ENCODE peak calls at places on chromosomes 7 and 10, in four cellular contexts. N is pancreas, J is A549, M is heart left ventricle. K is an unnamed sample. For H3K4me1, the result is how much of the 10 kb centered on the place peaks cover.

GRCh38 chr7:25658375-25658774 is 430.1 kb upstream of the NPVF start:
- DNase-seq in J (no peak), N (no peak), M (no peak), K (no peak)

GRCh38 chr10:116708386-116708785 is 34.0 kb downstream of the HSPA12A start:
- DNase-seq in M (no peak), J (no peak), N (no peak), K (no peak)

GRCh38 chr7:90210475-90210874 is 1.1 kb upstream of the STEAP2 start:
- DNase-seq in M (no peak), N (no peak), J (no peak), K (no peak)

GRCh38 chr7:39054731-39055130 is 77.0 kb downstream of the POU6F2 start:
- DNase-seq in J (no peak), M (no peak), N (no peak), K (no peak)

GRCh38 chr10:96448021-96448457 is 65.7 kb downstream of the TLL2 start:
- DNase-seq in J (no peak), M (peak), N (no peak), K (no peak)

GRCh38 chr7:53350241-53350640 is 314.8 kb downstream of the POM121L12 start:
- DNase-seq in J (no peak), M (no peak), N (no peak), K (no peak)

GRCh38 chr10:49568235-49568634 is 29.3 kb upstream of the ERCC6 start:
- DNase-seq in M (no peak), J (no peak), N (no peak), K (no peak)

GRCh38 chr10:55500931-55501559 is 700.0 kb upstream of the PCDH15 start:
- DNase-seq in J (no peak), M (no peak), N (no peak), K (no peak)

GRCh38 chr7:29170781-29171180 is 23.8 kb upstream of the CHN2 start:
- DNase-seq in J (no peak), M (no peak), N (no peak), K (no peak)

GRCh38 chr10:89894051-89894450 is 192.7 kb downstream of the KIF20B start:
- DNase-seq in N (no peak), J (no peak), M (no peak), K (no peak)

GRCh38 chr10:132676193-132676891 is 109.6 kb downstream of the NKX6-2 start:
- DNase-seq in J (no peak), M (no peak), N (peak), K (no peak)

GRCh38 chr10:22615819-22616499 is 98.4 kb downstream of the PIP4K2A start:
- DNase-seq in J (no peak), N (no peak), M (peak), K (no peak)

GRCh38 chr7:51265066-51265907 is 51.3 kb downstream of the COBL start:
- DNase-seq in J (no peak), N (peak), M (no peak), K (no peak)

GRCh38 chr10:4107328-4107851 is 322.4 kb upstream of the KLF6 start:
- DNase-seq in N (no peak), J (no peak), M (no peak), K (no peak)

GRCh38 chr10:85648279-85648754 is 718.3 kb downstream of the GRID1 start:
- DNase-seq in M (no peak), J (no peak), N (no peak), K (no peak)

GRCh38 chr10:130054021-130054420 is 56.6 kb downstream of the C10orf143 start:
- DNase-seq in J (no peak), M (no peak), N (no peak), K (no peak)

GRCh38 chr10:122426834-122427233 is 27.6 kb upstream of the ARMS2 start:
- DNase-seq in M (no peak), J (no peak), N (no peak), K (no peak)

GRCh38 chr7:112207765-112208164 is 1.3 kb downstream of the ZNF277 start:
- DNase-seq in M (no peak), J (no peak), N (no peak), K (no peak)

GRCh38 chr7:50446542-50446960 is 3.6 kb downstream of the FIGNL1 start:
- DNase-seq in N (no peak), J (no peak), M (no peak), K (no peak)

GRCh38 chr10:13816195-13816926 is 229.6 kb downstream of the PRPF18 start:
- DNase-seq in M (peak), J (no peak), N (no peak), K (peak)

GRCh38 chr10:26157734-26158133 is 58.8 kb upstream of the GAD2 start:
- DNase-seq in N (no peak), J (no peak), M (no peak), K (no peak)

GRCh38 chr7:106979551-106980357 is 64.8 kb upstream of the PRKAR2B start:
- DNase-seq in N (no peak), J (no peak), M (no peak), K (no peak)

GRCh38 chr10:131231965-131232541 is 79.5 kb downstream of the TCERG1L start:
- DNase-seq in N (no peak), M (peak), J (no peak), K (no peak)

GRCh38 chr7:91876391-91877133 is 3.9 kb downstream of the MTERF1 start:
- DNase-seq in M (no peak), J (peak), N (no peak), K (no peak)

GRCh38 chr10:124259139-124259825 is 159.4 kb downstream of the OAT start:
- DNase-seq in M (no peak), J (no peak), N (no peak), K (no peak)

GRCh38 chr10:25078659-25079429 is 62.4 kb downstream of the THNSL1 start:
- DNase-seq in M (no peak), J (no peak), N (no peak), K (no peak)

GRCh38 chr7:130432886-130433285 is 7.9 kb downstream of the CEP41 start:
- DNase-seq in J (no peak), N (no peak), M (no peak), K (no peak)

GRCh38 chr10:122176232-122176865 is 94.7 kb upstream of the BTBD16 start:
- DNase-seq in N (no peak), M (no peak), J (no peak), K (no peak)

GRCh38 chr7:4751398-4751947 is 23.9 kb upstream of the AP5Z1 start:
- DNase-seq in J (no peak), N (no peak), M (no peak), K (no peak)

GRCh38 chr7:37117261-37117660 is 331.4 kb downstream of the ELMO1 start:
- DNase-seq in M (no peak), J (no peak), N (no peak), K (no peak)

GRCh38 chr7:81608748-81609382 is 161.0 kb downstream of the HGF start:
- DNase-seq in M (no peak), N (no peak), J (peak), K (no peak)

GRCh38 chr10:88756660-88757059 is 3.2 kb upstream of the LIPN start:
- DNase-seq in M (no peak), N (no peak), J (no peak), K (no peak)

GRCh38 chr7:54956021-54956420 is 62.8 kb upstream of the EGFR start:
- DNase-seq in J (no peak), M (no peak), N (no peak), K (no peak)

DNA sequence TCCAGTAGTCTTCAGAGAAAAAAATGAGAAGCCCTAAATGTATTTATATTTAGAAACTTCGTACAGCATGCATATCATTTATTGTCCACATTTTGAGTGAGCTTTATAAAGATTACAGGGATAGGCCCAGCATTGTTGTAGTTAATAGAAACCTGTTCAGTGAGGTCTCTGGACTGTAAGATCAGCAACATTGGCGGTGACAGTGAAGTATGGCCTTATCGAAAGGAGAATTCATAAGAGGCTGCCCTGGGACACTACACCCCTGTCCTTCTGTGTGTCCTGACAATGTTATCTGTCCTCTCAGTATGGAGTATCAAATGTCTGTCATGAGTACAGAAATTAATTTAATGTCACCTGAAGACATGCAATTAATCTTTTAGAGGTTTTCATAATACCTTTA is 57.2 kb downstream of the SHH start:
- DNase-seq in N (no peak), J (no peak), M (no peak), K (no peak)
- TF ChIP-seq CTCF in N (no peak), J (no peak), M (no peak), K (no peak)

GRCh38 chr10:79243211-79244067 is 103.8 kb upstream of the PPIF start:
- DNase-seq in J (no peak), N (peak), M (peak), K (no peak)
- H3K4me1 ChIP-seq in J (under half), N (under half), M (half or more), K (under half)

GRCh38 chr10:73732931-73733623 is 11.1 kb upstream of the SEC24C start:
- DNase-seq in M (no peak), J (no peak), N (peak), K (no peak)

GRCh38 chr10:73730153-73730906 is 13.8 kb upstream of the SEC24C start:
- DNase-seq in J (peak), N (peak), M (peak), K (peak)

GRCh38 chr10:73734028-73734720 is 10.0 kb upstream of the SEC24C start:
- DNase-seq in J (no peak), M (no peak), N (peak), K (no peak)

GRCh38 chr10:73731588-73732375 is 12.4 kb upstream of the SEC24C start:
- DNase-seq in J (no peak), N (peak), M (no peak), K (no peak)

GRCh38 chr10:73732426-73732825 is 11.7 kb upstream of the SEC24C start:
- DNase-seq in M (no peak), J (no peak), N (peak), K (no peak)
- H3K4me3 ChIP-seq in M (no peak), J (no peak), N (no peak), K (no peak)

GRCh38 chr10:18238875-18239485 is 98.8 kb downstream of the CACNB2 start:
- DNase-seq in M (no peak), N (no peak), J (peak), K (no peak)
- TF ChIP-seq CTCF in M (peak), N (peak), J (peak), K (peak)

GRCh38 chr10:9097206-9097990 is 1042.9 kb downstream of the GATA3 start:
- DNase-seq in N (no peak), J (no peak), M (no peak), K (no peak)

GRCh38 chr10:9102026-9102425 is 1047.5 kb downstream of the GATA3 start:
- DNase-seq in N (no peak), M (no peak), J (no peak), K (no peak)

GRCh38 chr10:9097991-9098306 is 1043.5 kb downstream of the GATA3 start:
- DNase-seq in M (no peak), J (no peak), N (no peak), K (no peak)

DNA sequence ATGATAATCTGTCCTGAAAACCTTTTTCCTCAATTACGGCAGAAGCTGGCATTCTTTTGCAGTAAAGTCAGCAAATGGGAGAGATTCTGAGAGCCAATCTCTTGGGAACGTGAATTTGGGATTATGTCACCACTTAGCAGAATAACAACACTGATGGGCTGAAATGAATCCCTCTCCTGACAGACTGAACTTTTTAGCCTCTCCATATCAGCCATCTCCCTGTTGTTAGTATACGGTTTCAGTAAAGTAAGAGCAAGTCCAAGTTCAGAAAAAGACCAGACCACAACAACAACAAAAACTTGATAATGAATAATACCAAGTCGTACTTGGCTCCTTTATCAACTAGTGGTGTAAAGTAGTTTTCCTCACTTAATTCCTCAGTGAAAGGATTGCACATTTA is 1048.8 kb downstream of the GATA3 start:
- DNase-seq in N (no peak), M (no peak), J (no peak), K (no peak)
- H3K4me1 ChIP-seq in N (under half), M (under half), J (under half), K (under half)

DNA sequence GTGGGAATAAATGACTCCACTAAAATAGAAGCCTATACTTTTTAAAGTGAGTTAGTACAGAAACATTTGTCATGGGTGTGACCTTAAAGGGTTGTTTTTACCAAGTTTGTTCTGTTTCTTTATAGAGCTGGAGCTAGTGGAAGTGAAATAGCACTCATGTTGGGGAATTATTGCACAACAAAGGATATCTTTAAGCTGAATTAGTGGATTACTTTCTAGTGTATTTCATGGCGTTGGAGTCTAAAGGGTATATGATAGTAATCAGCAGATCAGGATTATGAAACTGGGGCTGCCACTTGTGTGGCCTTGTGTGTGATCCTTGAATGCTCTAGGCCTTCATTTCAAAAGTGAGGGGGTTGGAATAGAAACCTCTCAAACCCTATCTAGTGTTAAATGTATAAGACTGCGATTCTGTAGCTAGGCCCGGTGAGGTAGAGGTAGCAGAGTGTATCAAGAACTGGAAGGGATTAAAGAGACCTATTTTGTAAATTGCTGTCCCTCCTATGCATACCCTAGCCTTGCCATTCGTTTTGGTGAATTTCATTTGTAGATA is 123.7 kb downstream of the LYZL1 start:
- DNase-seq in N (no peak), M (no peak), J (no peak), K (no peak)
- H3K4me3 ChIP-seq in N (no peak), M (no peak), J (no peak), K (no peak)

GRCh38 chr7:66807736-66808135 is 67.2 kb downstream of the RABGEF1 start:
- DNase-seq in N (no peak), J (no peak), M (no peak), K (no peak)

GRCh38 chr7:66800591-66800990 is 60.1 kb downstream of the RABGEF1 start:
- DNase-seq in N (no peak), J (no peak), M (no peak), K (no peak)

DNA sequence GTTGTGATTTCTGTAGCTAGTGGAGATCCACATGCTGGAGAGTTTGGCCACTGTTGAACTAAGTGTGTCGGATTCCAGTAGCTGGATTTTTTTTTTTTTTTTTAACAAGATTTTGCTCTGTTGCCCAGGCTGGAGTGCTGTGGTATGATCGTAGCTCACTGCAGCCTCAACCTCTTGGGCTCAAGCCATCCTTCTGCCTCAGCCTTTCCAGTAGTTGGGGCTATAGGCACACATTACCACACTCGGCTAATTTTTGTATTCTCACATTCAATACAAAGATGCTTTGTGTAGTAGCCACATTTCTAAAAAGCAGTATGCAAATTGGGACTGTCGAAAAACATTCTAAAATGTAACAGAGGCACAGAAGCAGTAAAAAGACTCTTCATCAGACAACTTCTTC is 63.5 kb downstream of the RABGEF1 start:
- DNase-seq in M (no peak), J (no peak), N (no peak), K (no peak)
- TF ChIP-seq CTCF in M (no peak), J (no peak), N (no peak), K (no peak)

DNA sequence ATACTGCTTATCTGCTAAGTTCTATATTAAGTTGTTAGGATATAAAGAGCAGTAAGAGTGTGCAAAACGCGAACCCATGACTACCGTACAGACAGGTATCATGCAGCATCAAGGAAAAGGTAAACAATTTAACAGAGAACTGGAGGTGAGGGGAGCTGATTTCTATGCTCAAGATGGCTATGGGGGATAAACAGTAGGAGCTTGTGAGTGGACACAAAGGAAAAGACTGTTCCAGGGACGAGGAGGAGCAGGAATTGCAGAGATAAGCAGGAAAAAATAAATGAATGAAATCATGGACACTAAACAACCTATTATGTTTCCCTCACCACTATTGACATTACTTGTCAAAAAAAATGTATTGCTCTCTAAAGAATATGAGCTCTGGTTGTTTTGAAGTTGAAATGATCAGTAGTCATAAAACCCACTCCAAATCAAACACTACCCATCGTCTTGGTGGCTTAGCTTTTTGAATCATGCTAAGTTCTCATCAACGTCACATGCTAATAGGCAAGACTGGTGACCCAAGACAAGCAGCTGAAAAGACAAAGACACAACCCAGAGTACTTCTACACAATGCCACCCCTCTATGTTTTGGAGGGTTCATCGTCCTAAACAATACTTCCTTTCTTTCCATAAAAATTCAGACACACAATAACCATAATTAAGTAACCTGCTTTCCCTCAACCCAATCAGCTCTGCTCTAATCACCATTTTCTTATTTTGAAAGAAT is 102.7 kb downstream of the NRP1 start:
- DNase-seq in J (no peak), M (no peak), N (no peak), K (no peak)
- H3K4me1 ChIP-seq in J (under half), M (half or more), N (under half), K (under half)

K was measured in prostate gland.